ENCODE peak calls at places on chromosomes 12 and 14, in nine cellular contexts. O is HEK293T; I is stimulated activated CD8-positive, alpha-beta memory T cell treated with anti-CD3 and anti-CD28 coated beads, Interleukin-7, amount 100 ng/mL, for 1 hour; G is activated T-helper 2 cell treated with anti-CD3 and anti-CD28 coated beads, Interferon-gamma antibody, Interleukin-2, Interleukin-4, amounts not matched to agents 10 μg/mL and 5 μg/mL and 100 μg/mL, durations not matched to agents 14 hours and 24 hours and 36 hours; Z is activated naive CD8-positive, alpha-beta T cell treated with anti-CD3 and anti-CD28 coated beads, Interleukin-2, amount 50 U/mL, for 24 hours; W is frontal cortex; C is left ventricle myocardium superior; Q is heart right ventricle; K is Calu3. F is an unnamed sample.

GRCh38 chr14:52325126-52325525 is 11.0 kb downstream of the PTGER2 start:
- DNase-seq in C (no peak), K (no peak), W (no peak), G (no peak), I (no peak), Q (no peak), Z (no peak), O (no peak), F (no peak)

GRCh38 chr12:78441737-78442453 is 422.7 kb upstream of the SYT1 start:
- DNase-seq in I (no peak), K (no peak), W (no peak), O (no peak), G (no peak), C (no peak), Q (no peak), Z (no peak), F (no peak)

GRCh38 chr14:24852312-24853060 is 197.5 kb downstream of the STXBP6 start:
- DNase-seq in Z (no peak), C (no peak), O (peak), I (no peak), W (no peak), G (no peak), Q (no peak), K (no peak), F (no peak)

GRCh38 chr12:5497329-5498058 is 65.6 kb downstream of the NTF3 start:
- DNase-seq in O (no peak), C (no peak), Z (no peak), Q (no peak), I (no peak), W (no peak), K (no peak), G (no peak), F (no peak)

GRCh38 chr14:88842414-88842813 is 18.0 kb downstream of the TTC8 start:
- DNase-seq in W (no peak), G (no peak), Q (no peak), O (no peak), Z (no peak), K (no peak), C (no peak), I (no peak), F (no peak)

GRCh38 chr12:109192358-109192757 is 76.0 kb downstream of the ACACB start:
- DNase-seq in O (no peak), Z (no peak), K (peak), W (no peak), G (no peak), C (no peak), I (no peak), Q (no peak), F (no peak)

GRCh38 chr12:6827437-6827894 is 741 bp upstream of the P3H3 start:
- DNase-seq in Z (peak), Q (peak), G (peak), I (no peak), W (peak), O (peak), C (peak), K (peak), F (peak)

GRCh38 chr14:61662001-61662400 is 33.3 kb upstream of the HIF1A start:
- DNase-seq in O (no peak), C (no peak), I (no peak), K (no peak), Q (no peak), W (no peak), Z (no peak), G (no peak), F (no peak)

GRCh38 chr12:47797432-47797831 is 22.3 kb downstream of the HDAC7 start:
- DNase-seq in O (peak), W (peak), G (no peak), Z (no peak), C (peak), I (no peak), Q (no peak), K (no peak), F (no peak)

GRCh38 chr12:12717586-12718381 is 616 bp downstream of the CDKN1B start:
- DNase-seq in K (no peak), Z (peak), I (no peak), C (peak), O (no peak), G (no peak), Q (peak), W (peak), F (peak)

GRCh38 chr14:57326253-57326652 is 57.5 kb downstream of the AP5M1 start:
- DNase-seq in G (no peak), O (no peak), W (no peak), I (no peak), Q (no peak), Z (no peak), C (no peak), K (no peak), F (no peak)

GRCh38 chr12:113268621-113269020 is 47.4 kb downstream of the TPCN1 start:
- DNase-seq in W (no peak), O (no peak), C (no peak), I (no peak), Z (no peak), K (no peak), G (no peak), Q (no peak), F (peak)

GRCh38 chr14:101359221-101360044 is 201.9 kb upstream of the DIO3 start:
- DNase-seq in K (no peak), C (peak), W (no peak), Z (no peak), Q (peak), G (no peak), O (no peak), I (no peak), F (peak)

GRCh38 chr12:6338955-6339761 is 2.7 kb downstream of the TNFRSF1A start:
- DNase-seq in Q (no peak), Z (no peak), K (no peak), I (no peak), C (no peak), O (no peak), G (no peak), W (no peak), F (no peak)

GRCh38 chr12:29783773-29784666 is at the start of gene TMTC1:
- DNase-seq in Q (peak), C (peak), Z (no peak), K (peak), O (peak), W (peak), I (no peak), G (no peak), F (peak)

GRCh38 chr12:113381237-113381636 is 22.4 kb downstream of the SDS start:
- DNase-seq in O (no peak), Q (no peak), W (no peak), I (no peak), Z (no peak), G (no peak), C (no peak), K (no peak), F (no peak)

GRCh38 chr12:113137861-113138783 is 2.6 kb upstream of the RASAL1 start:
- DNase-seq in Q (no peak), W (no peak), C (no peak), G (no peak), Z (no peak), I (no peak), O (no peak), K (no peak), F (no peak)

GRCh38 chr14:103483600-103483999 is 39.0 kb downstream of the CKB start:
- DNase-seq in K (no peak), O (no peak), W (no peak), I (no peak), G (no peak), Q (no peak), C (no peak), Z (no peak), F (no peak)

GRCh38 chr12:94186461-94187237 is 38.3 kb downstream of the PLXNC1 start:
- DNase-seq in Z (no peak), G (no peak), C (peak), O (no peak), W (peak), I (no peak), K (no peak), Q (peak), F (peak)

GRCh38 chr14:89609701-89610100 is 192.7 kb upstream of the FOXN3 start:
- DNase-seq in W (no peak), O (no peak), Z (no peak), Q (no peak), I (no peak), G (no peak), K (no peak), C (no peak), F (no peak)

GRCh38 chr12:49698619-49699545 is 8.3 kb downstream of the FMNL3 start:
- DNase-seq in Z (peak), I (no peak), O (no peak), Q (peak), W (no peak), K (no peak), C (peak), G (peak), F (no peak)

GRCh38 chr12:79451988-79452387 is 238.8 kb downstream of the PAWR start:
- DNase-seq in Z (no peak), I (no peak), C (peak), G (no peak), O (no peak), K (peak), W (no peak), Q (peak), F (peak)

GRCh38 chr12:47896022-47896421 is 8.8 kb downstream of the VDR start:
- DNase-seq in Z (no peak), I (no peak), C (no peak), K (no peak), W (no peak), O (no peak), Q (no peak), G (no peak), F (no peak)

GRCh38 chr14:21095430-21096205 is 2.8 kb downstream of the ZNF219 start:
- DNase-seq in Z (no peak), I (no peak), C (no peak), O (no peak), G (no peak), W (peak), Q (no peak), K (no peak), F (no peak)

GRCh38 chr14:100193417-100194357 is 34.2 kb upstream of the DEGS2 start:
- DNase-seq in K (peak), W (peak), Z (peak), O (no peak), I (no peak), Q (no peak), G (peak), C (no peak), F (no peak)

GRCh38 chr12:50615534-50616296 is 110.9 kb downstream of the DIP2B start:
- DNase-seq in O (no peak), Q (no peak), K (no peak), G (no peak), W (no peak), I (no peak), Z (no peak), C (no peak), F (no peak)

GRCh38 chr12:127779301-127780045 is 487.5 kb upstream of the TMEM132C start:
- DNase-seq in I (no peak), C (no peak), K (no peak), Q (no peak), O (no peak), Z (no peak), W (no peak), G (no peak), F (no peak)

GRCh38 chr12:29782821-29783772 is 645 bp downstream of the TMTC1 start:
- DNase-seq in W (no peak), O (peak), Z (no peak), G (no peak), C (peak), K (peak), Q (peak), I (no peak), F (peak)

GRCh38 chr14:89206426-89206825 is 210.6 kb downstream of the FOXN3 start:
- DNase-seq in G (no peak), O (no peak), W (no peak), Z (no peak), I (no peak), K (no peak), Q (no peak), C (no peak), F (no peak)

GRCh38 chr14:32078030-32078793 is 1.1 kb downstream of the ARHGAP5 start:
- DNase-seq in Q (peak), K (no peak), Z (no peak), O (peak), C (peak), G (no peak), I (no peak), W (peak), F (peak)

GRCh38 chr12:122965356-122965755 is 907 bp downstream of the ABCB9 start:
- DNase-seq in G (no peak), W (no peak), O (no peak), Z (no peak), I (no peak), C (no peak), K (no peak), Q (no peak), F (no peak)